ENCODE peak calls at places on chromosome 2, in nine cellular contexts. K is HFFc6, M is anterior cingulate cortex, G is mesendoderm, T is T-helper 17 cell, X is mesenchymal stem cell, C is choroid plexus epithelial cell, Q is Daoy, N is dermis blood vessel endothelial cell. J is an unnamed sample.

GRCh38 chr2:31831585-31831984 is 179.2 kb downstream of the MEMO1 start:
- DNase-seq in X (no peak), C (no peak), Q (no peak), T (no peak), G (no peak), M (no peak), N (no peak), K (no peak), J (no peak)

GRCh38 chr2:62189196-62189595 is 6.7 kb upstream of the B3GNT2 start:
- DNase-seq in M (no peak), G (no peak), Q (no peak), N (no peak), C (no peak), X (no peak), K (no peak), T (no peak), J (no peak)

GRCh38 chr2:232013701-232014353 is 52.3 kb downstream of the DIS3L2 start:
- DNase-seq in T (no peak), N (no peak), C (peak), G (no peak), X (peak), M (no peak), K (peak), Q (peak), J (no peak)

GRCh38 chr2:99140056-99140859 is 1.2 kb upstream of the C2orf15 start:
- DNase-seq in X (no peak), N (no peak), C (peak), T (no peak), M (no peak), K (no peak), G (no peak), Q (no peak), J (no peak)

GRCh38 chr2:161090401-161090800 is 69.8 kb upstream of the TANK start:
- DNase-seq in T (no peak), M (no peak), Q (no peak), X (no peak), N (peak), C (peak), K (no peak), G (no peak), J (peak)

GRCh38 chr2:33388996-33389395 is 87.5 kb upstream of the RASGRP3 start:
- DNase-seq in Q (no peak), C (no peak), N (no peak), X (no peak), M (no peak), T (no peak), G (no peak), K (no peak), J (no peak)

GRCh38 chr2:43214253-43214652 is 12.2 kb downstream of the ZFP36L2 start:
- DNase-seq in C (no peak), Q (no peak), N (no peak), T (no peak), K (no peak), G (peak), M (no peak), X (no peak), J (no peak)

GRCh38 chr2:159795781-159796667 is 2.0 kb downstream of the CD302 start:
- DNase-seq in K (no peak), T (no peak), N (peak), M (no peak), C (peak), G (no peak), X (no peak), Q (no peak), J (no peak)

GRCh38 chr2:126642031-126642430 is 13.9 kb upstream of the GYPC start:
- DNase-seq in C (no peak), N (no peak), X (no peak), M (no peak), T (no peak), Q (no peak), G (no peak), K (no peak), J (no peak)

GRCh38 chr2:180003566-180003965 is 3.5 kb downstream of the CWC22 start:
- DNase-seq in Q (no peak), M (no peak), C (no peak), K (no peak), T (no peak), N (no peak), G (peak), X (no peak), J (no peak)

GRCh38 chr2:214379227-214379626 is 31.6 kb upstream of the VWC2L start:
- DNase-seq in K (no peak), Q (no peak), G (no peak), M (no peak), T (no peak), X (no peak), C (peak), N (no peak), J (no peak)

GRCh38 chr2:231683292-231683898 is 24.9 kb upstream of the PTMA start:
- DNase-seq in X (no peak), C (no peak), M (no peak), N (no peak), T (no peak), K (no peak), G (no peak), Q (no peak), J (no peak)

GRCh38 chr2:40095003-40095402 is 315.9 kb upstream of the THUMPD2 start:
- DNase-seq in K (peak), T (no peak), G (no peak), N (no peak), M (no peak), X (peak), Q (peak), C (peak), J (no peak)

GRCh38 chr2:15705839-15706386 is 114.2 kb downstream of the DDX1 start:
- DNase-seq in X (no peak), G (no peak), T (no peak), M (no peak), N (no peak), Q (no peak), K (no peak), C (no peak), J (no peak)